ENCODE peak calls at places on chromosomes 2 and 18, in ten cellular contexts. H is adrenal gland, R is neural progenitor cell, A is upper lobe of right lung, F is astrocyte, W is upper lobe of left lung, X is small intestine, N is GM23248, K is tibial artery, S is adipocyte. Q is an unnamed sample. For H3K36me3, the result is how much of the 10 kb centered on the place peaks cover.

GRCh38 chr2:214069254-214069653 is 341.6 kb upstream of the VWC2L start:
- DNase-seq in H (no peak), S (peak), A (no peak), N (peak), F (peak), W (no peak), X (peak), R (no peak), K (no peak), Q (peak)

GRCh38 chr2:128315829-128316776 is 2.6 kb downstream of the HS6ST1 start:
- DNase-seq in X (no peak), H (no peak), K (peak), S (peak), F (peak), N (peak), A (peak), R (no peak), W (peak), Q (no peak)

GRCh38 chr2:20536619-20537422 is 89.9 kb downstream of the RHOB start:
- DNase-seq in X (no peak), S (no peak), H (no peak), A (no peak), W (no peak), R (no peak), N (no peak), K (peak), F (no peak), Q (no peak)

GRCh38 chr2:29110916-29111315 is 4.3 kb upstream of the CLIP4 start:
- DNase-seq in N (peak), R (no peak), H (no peak), S (no peak), F (peak), W (no peak), A (no peak), K (no peak), X (no peak), Q (no peak)

GRCh38 chr18:23540867-23541266 is 37.6 kb downstream of the RMC1 start:
- DNase-seq in H (no peak), X (peak), N (no peak), K (no peak), F (peak), R (no peak), A (no peak), W (no peak), S (no peak), Q (no peak)

GRCh38 chr2:16763056-16763455 is 97.4 kb upstream of the CYRIA start:
- DNase-seq in S (no peak), R (no peak), F (no peak), W (peak), X (no peak), A (no peak), H (no peak), N (no peak), K (no peak), Q (no peak)

GRCh38 chr2:188979730-188980123 is 5.6 kb downstream of the COL3A1 start:
- DNase-seq in S (no peak), K (no peak), W (no peak), N (no peak), F (no peak), R (no peak), X (no peak), A (no peak), H (no peak), Q (no peak)

GRCh38 chr2:70934981-70935380 is 719 bp upstream of the ATP6V1B1 start:
- DNase-seq in N (no peak), S (no peak), R (no peak), A (no peak), X (no peak), K (no peak), W (no peak), H (no peak), F (no peak), Q (no peak)

GRCh38 chr2:227033471-227034148 is 130.4 kb downstream of the COL4A4 start:
- DNase-seq in X (peak), W (no peak), S (peak), H (peak), K (no peak), A (no peak), N (peak), R (peak), F (peak), Q (peak)

GRCh38 chr2:15943378-15943851 is 3.1 kb downstream of the MYCN start:
- DNase-seq in A (no peak), H (no peak), R (peak), W (no peak), F (no peak), S (no peak), X (peak), N (no peak), K (no peak), Q (no peak)

GRCh38 chr2:68556384-68556783 is 87.0 kb upstream of the PROKR1 start:
- DNase-seq in N (no peak), H (no peak), A (no peak), W (no peak), S (no peak), X (no peak), R (no peak), F (peak), K (no peak), Q (no peak)

GRCh38 chr18:68147728-68148127 is 567.2 kb downstream of the TMX3 start:
- DNase-seq in H (no peak), X (no peak), R (no peak), W (no peak), S (peak), N (peak), A (no peak), F (peak), K (no peak), Q (no peak)

GRCh38 chr2:73468376-73468775 is 82.7 kb downstream of the ALMS1 start:
- DNase-seq in N (no peak), X (no peak), W (no peak), F (no peak), H (no peak), S (no peak), K (no peak), R (no peak), A (no peak), Q (no peak)

GRCh38 chr2:53755022-53755630 is 12.5 kb upstream of the CHAC2 start:
- DNase-seq in K (no peak), W (peak), N (peak), S (no peak), H (peak), A (peak), F (no peak), R (no peak), X (peak), Q (peak)

GRCh38 chr2:20391951-20392699 is 41.5 kb upstream of the PUM2 start:
- DNase-seq in K (no peak), A (no peak), N (peak), F (no peak), R (no peak), X (peak), S (no peak), W (no peak), H (no peak), Q (peak)

GRCh38 chr2:108554530-108554929 is 20.3 kb downstream of the LIMS1 start:
- DNase-seq in X (no peak), A (no peak), F (no peak), H (no peak), S (no peak), K (no peak), W (no peak), R (no peak), N (no peak), Q (no peak)

GRCh38 chr18:35026407-35027061 is 14.7 kb upstream of the MAPRE2 start:
- DNase-seq in R (peak), X (no peak), S (no peak), N (no peak), A (no peak), H (no peak), W (no peak), F (no peak), K (no peak), Q (no peak)

GRCh38 chr2:146916914-146917313 is 927.9 kb upstream of the ACVR2A start:
- DNase-seq in R (peak), N (no peak), S (no peak), K (no peak), H (no peak), W (no peak), F (no peak), X (no peak), A (no peak), Q (no peak)

GRCh38 chr18:8139971-8140406 is 469.2 kb upstream of the RAB12 start:
- DNase-seq in S (no peak), H (peak), W (no peak), A (no peak), F (no peak), R (no peak), K (peak), X (no peak), N (no peak), Q (no peak)

GRCh38 chr18:8997634-8998033 is 104.9 kb upstream of the NDUFV2 start:
- DNase-seq in N (no peak), W (no peak), S (no peak), K (no peak), A (no peak), X (no peak), R (peak), H (no peak), F (no peak), Q (no peak)

DNA sequence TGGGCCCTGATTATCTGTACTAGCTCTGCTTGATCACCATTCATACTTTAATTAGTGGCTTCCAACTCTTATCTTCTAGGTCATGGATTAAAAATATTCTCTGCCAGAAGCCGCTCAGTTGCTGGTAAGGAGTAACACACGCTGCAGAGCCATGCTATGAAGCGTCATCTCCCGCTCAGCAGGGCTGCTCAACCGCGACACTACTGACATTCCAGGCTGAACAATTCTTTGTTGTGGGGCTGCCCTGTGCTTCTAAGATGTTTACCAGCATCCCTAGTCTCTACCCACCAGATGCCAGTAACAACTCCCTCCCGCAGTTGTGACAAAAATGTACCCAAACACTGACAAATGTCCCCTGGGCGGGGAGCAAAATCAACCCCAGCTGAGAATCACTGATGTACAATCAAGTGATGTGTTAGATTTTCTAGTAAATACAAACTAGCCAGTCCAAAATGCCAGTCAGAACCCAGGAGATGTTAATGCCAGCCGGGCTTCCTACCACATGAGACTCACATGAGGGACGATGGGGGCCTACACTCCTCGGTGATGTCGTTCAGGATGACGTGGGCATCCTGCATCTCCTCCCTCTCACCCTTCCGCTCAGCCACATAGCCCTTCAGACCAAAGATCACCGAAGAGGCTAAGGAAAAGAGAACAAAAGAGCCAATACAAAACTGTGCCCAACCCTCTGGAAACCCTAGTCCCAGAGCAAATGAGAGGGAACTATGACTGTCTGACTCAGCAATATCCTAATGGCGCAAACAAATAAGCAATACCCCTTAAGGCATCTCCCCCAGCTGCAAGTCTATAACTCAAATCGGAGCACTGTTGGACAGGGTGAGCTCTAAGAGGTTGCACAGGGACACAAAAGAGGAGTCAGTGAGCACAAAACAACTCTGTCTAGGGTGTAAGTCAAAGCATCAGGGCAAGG is 15.6 kb downstream of the ILKAP start:
- DNase-seq in H (no peak), A (no peak), S (no peak), F (no peak), X (no peak), K (no peak), W (no peak), R (no peak), N (no peak), Q (no peak)
- H3K36me3 ChIP-seq in H (half or more), A (half or more), S (half or more), F (half or more), X (under half), K (half or more), W (half or more), R (under half), N (half or more), Q (half or more)

DNA sequence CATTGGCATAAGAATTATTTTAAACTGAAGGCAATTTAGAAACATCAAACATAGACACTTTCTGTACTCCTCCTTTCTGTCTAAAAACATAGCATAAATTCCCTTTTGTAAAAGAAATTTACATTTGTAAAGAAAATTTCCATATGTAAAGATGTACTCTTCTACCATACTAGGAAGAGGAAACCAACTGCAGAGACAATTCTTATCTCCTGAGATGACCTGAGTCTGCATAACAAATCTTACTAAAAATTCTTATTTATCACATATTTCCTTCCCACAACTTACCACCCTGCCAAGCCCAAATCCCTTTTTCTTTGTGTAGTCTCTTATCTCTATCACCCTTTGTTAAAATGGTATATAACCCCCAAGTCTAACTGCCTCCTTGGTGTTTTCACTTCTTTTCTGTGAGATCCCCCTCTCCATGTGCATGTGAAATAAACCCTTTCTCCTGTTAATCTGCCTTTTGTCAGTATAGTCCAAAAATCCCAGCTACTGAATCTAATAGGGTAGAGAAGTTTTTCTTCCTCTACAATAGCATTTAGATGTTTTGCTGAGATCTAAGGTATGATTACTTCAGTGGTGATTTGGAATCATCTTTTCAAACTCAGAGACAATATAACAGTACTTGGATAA is 81.0 kb downstream of the CHN1 start:
- DNase-seq in K (no peak), A (no peak), F (no peak), N (no peak), W (no peak), R (no peak), S (no peak), X (no peak), H (no peak), Q (no peak)
- H3K4me3 ChIP-seq in K (no peak), A (no peak), F (no peak), N (no peak), W (no peak), R (no peak), S (no peak), X (no peak), H (no peak), Q (no peak)

GRCh38 chr2:229815342-229815741 is 101.0 kb upstream of the DNER start:
- DNase-seq in X (no peak), K (no peak), R (no peak), H (no peak), F (peak), A (no peak), N (peak), W (no peak), S (no peak), Q (no peak)
- H3K36me3 ChIP-seq in X (under half), K (under half), R (under half), H (under half), F (under half), A (half or more), N (half or more), W (under half), S (half or more), Q (half or more)

GRCh38 chr2:172740871-172741270 is 5.2 kb downstream of the RAPGEF4 start:
- DNase-seq in W (no peak), A (no peak), R (no peak), X (no peak), S (no peak), N (no peak), H (no peak), F (no peak), K (no peak), Q (no peak)

GRCh38 chr2:172735646-172736418 is at the start of gene RAPGEF4:
- DNase-seq in K (no peak), X (no peak), H (no peak), F (no peak), N (peak), R (peak), A (no peak), S (peak), W (no peak), Q (peak)

GRCh38 chr2:172739651-172740050 is 4.0 kb downstream of the RAPGEF4 start:
- DNase-seq in W (no peak), N (no peak), A (no peak), S (no peak), K (no peak), H (no peak), F (no peak), X (no peak), R (no peak), Q (peak)

GRCh38 chr2:172734711-172735645 is 667 bp upstream of the RAPGEF4 start:
- DNase-seq in W (no peak), N (peak), X (no peak), K (no peak), A (no peak), F (no peak), H (no peak), R (peak), S (peak), Q (no peak)

DNA sequence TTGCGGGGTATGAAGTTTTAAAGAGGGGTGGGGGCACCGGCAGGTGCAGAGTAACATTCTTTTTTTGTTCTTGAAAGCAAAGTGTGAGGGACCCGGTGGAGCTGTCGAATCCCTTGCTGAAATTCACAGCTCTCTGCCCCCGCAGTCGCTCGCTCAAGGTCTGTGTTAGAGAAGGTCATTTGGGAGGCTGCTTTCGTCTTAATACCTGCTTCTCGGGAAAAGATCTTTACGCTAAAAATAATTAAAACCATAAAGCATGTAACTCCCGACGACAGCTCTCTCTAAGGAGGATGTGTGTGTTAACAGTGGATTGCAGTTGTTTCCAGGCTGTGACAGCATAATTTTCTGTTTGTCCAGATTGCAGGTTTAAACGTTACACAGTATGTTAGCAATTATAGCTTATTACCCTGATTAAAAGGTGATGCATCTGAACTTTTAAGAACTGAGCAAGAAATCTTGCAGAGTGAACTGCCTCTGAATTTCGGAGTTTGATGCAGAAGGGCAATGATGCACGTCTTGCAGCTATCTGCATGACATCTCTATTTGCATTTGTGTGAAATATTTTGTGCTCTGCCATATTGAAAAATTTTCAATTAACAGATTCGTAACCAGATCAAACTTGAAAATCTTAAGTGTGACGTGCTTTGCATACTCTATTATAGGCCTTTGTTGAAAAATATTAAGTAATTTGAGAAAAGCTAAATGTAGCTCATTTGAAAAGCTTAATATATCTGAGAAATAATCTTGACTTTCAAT is 952 bp downstream of the RAPGEF4 start:
- DNase-seq in F (no peak), K (no peak), A (no peak), R (peak), N (no peak), S (no peak), X (no peak), H (no peak), W (no peak), Q (no peak)
- H3K4me3 ChIP-seq in F (peak), K (peak), A (peak), R (peak), N (peak), S (peak), X (no peak), H (peak), W (peak), Q (no peak)

Q was measured in MG63.